ENCODE peak calls at places on chromosomes 3 and 15, in eight cellular contexts. B is psoas muscle; C is astrocyte; F is tibial artery; P is CD8-positive, alpha-beta T cell; G is breast epithelium; S is GM23338; L is brain microvascular endothelial cell. M is an unnamed sample. For H3K27me3, the result is how much of the 10 kb centered on the place peaks cover.

GRCh38 chr3:47741925-47742324 is 39.8 kb downstream of the SMARCC1 start:
- DNase-seq in B (no peak), C (no peak), F (no peak), P (no peak), G (no peak), S (no peak), L (no peak), M (no peak)

GRCh38 chr3:99645277-99646106 is 7.1 kb downstream of the COL8A1 start:
- DNase-seq in B (no peak), C (peak), F (no peak), P (no peak), G (no peak), S (peak), L (peak), M (no peak)

GRCh38 chr3:40504636-40505430 is 1.0 kb upstream of the ZNF620 start:
- DNase-seq in B (peak), C (peak), F (peak), P (no peak), G (no peak), S (no peak), L (peak), M (peak)

GRCh38 chr3:194615221-194615620 is 18.0 kb downstream of the TMEM44 start:
- DNase-seq in B (no peak), C (no peak), F (no peak), P (no peak), G (no peak), S (no peak), L (no peak), M (no peak)

GRCh38 chr3:198113219-198114053 is 153.4 kb downstream of the LMLN start:
- DNase-seq in B (no peak), C (no peak), F (no peak), P (no peak), G (no peak), S (peak), L (peak), M (no peak)

GRCh38 chr3:72340476-72341379 is 507.5 kb downstream of the SHQ1 start:
- DNase-seq in B (no peak), C (no peak), F (peak), P (no peak), G (no peak), S (no peak), L (no peak), M (no peak)

GRCh38 chr3:134904333-134904771 is 109.3 kb downstream of the EPHB1 start:
- DNase-seq in B (no peak), C (no peak), F (no peak), P (no peak), G (no peak), S (no peak), L (no peak), M (no peak)

GRCh38 chr15:80127911-80128310 is 24.9 kb upstream of the FAH start:
- DNase-seq in B (no peak), C (no peak), F (no peak), P (no peak), G (no peak), S (no peak), L (no peak), M (no peak)

GRCh38 chr3:13866406-13866965 is 13.4 kb downstream of the WNT7A start:
- DNase-seq in B (no peak), C (no peak), F (no peak), P (peak), G (no peak), S (no peak), L (no peak), M (no peak)

GRCh38 chr15:31102049-31102321 is 460 bp upstream of the TRPM1 start:
- DNase-seq in B (no peak), C (no peak), F (no peak), P (no peak), G (no peak), S (no peak), L (no peak), M (no peak)

GRCh38 chr3:60742606-60743145 is 508.6 kb downstream of the FHIT start:
- DNase-seq in B (peak), C (peak), F (no peak), P (no peak), G (no peak), S (peak), L (peak), M (no peak)

GRCh38 chr15:25684521-25685215 is 178.5 kb downstream of the ATP10A start:
- DNase-seq in B (peak), C (peak), F (peak), P (no peak), G (no peak), S (no peak), L (peak), M (no peak)

GRCh38 chr3:58288011-58288728 is 17.9 kb upstream of the RPP14 start:
- DNase-seq in B (no peak), C (no peak), F (no peak), P (no peak), G (no peak), S (peak), L (no peak), M (no peak)

GRCh38 chr15:69224383-69224782 is 63.9 kb downstream of the GLCE start:
- DNase-seq in B (no peak), C (no peak), F (no peak), P (no peak), G (no peak), S (peak), L (no peak), M (no peak)

GRCh38 chr3:89360155-89360554 is 252.7 kb downstream of the EPHA3 start:
- DNase-seq in B (no peak), C (peak), F (no peak), P (no peak), G (no peak), S (no peak), L (peak), M (peak)

GRCh38 chr3:124174463-124174862 is 182.5 kb upstream of the ROPN1 start:
- DNase-seq in B (no peak), C (no peak), F (no peak), P (no peak), G (no peak), S (no peak), L (no peak), M (no peak)

GRCh38 chr3:96331341-96331740 is 483.1 kb upstream of the EPHA6 start:
- DNase-seq in B (no peak), C (no peak), F (no peak), P (no peak), G (no peak), S (peak), L (no peak), M (no peak)

GRCh38 chr15:42364529-42364928 is 5.2 kb downstream of the CAPN3 start:
- DNase-seq in B (no peak), C (no peak), F (no peak), P (no peak), G (no peak), S (no peak), L (no peak), M (no peak)

GRCh38 chr3:170728181-170728580 is 141.8 kb downstream of the RPL22L1 start:
- DNase-seq in B (no peak), C (no peak), F (no peak), P (no peak), G (no peak), S (no peak), L (no peak), M (no peak)

GRCh38 chr3:99084156-99084555 is 182.7 kb upstream of the DCBLD2 start:
- DNase-seq in B (no peak), C (no peak), F (no peak), P (no peak), G (no peak), S (no peak), L (no peak), M (no peak)

GRCh38 chr3:20078194-20078709 is 38.0 kb downstream of the KAT2B start:
- DNase-seq in B (no peak), C (no peak), F (no peak), P (no peak), G (no peak), S (no peak), L (no peak), M (no peak)

GRCh38 chr3:69165744-69166143 is 43.3 kb upstream of the LMOD3 start:
- DNase-seq in B (no peak), C (no peak), F (no peak), P (no peak), G (no peak), S (no peak), L (no peak), M (no peak)

GRCh38 chr15:75356006-75356405 is 9.2 kb downstream of the NEIL1 start:
- DNase-seq in B (no peak), C (no peak), F (no peak), P (no peak), G (no peak), S (no peak), L (no peak), M (no peak)

GRCh38 chr3:122233109-122233952 is 49.9 kb downstream of the CASR start:
- DNase-seq in B (no peak), C (no peak), F (no peak), P (no peak), G (no peak), S (no peak), L (no peak), M (no peak)

GRCh38 chr15:42089942-42090341 is 4.4 kb downstream of the PLA2G4D start:
- DNase-seq in B (no peak), C (no peak), F (no peak), P (no peak), G (no peak), S (no peak), L (no peak), M (no peak)

DNA sequence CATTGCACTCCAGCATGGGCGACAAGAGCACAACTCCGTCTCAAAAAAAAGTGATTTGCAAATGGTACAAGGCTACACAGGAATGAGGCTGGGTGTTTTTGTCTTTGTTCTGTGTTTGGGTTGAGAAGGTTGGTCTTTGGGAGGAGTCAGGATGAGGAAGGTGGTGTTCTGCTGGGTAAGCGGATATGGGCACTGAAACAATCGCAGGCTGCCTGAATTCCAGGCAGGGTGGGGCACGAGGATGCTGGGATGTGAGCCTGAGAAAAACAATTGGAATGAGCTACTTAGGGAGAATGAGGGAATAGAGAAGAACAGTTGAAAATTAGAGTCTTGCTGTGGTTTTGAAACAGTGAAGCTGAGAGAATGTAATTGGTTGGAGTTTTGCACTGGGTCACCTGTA is 51.6 kb downstream of the ZBTB38 start:
- DNase-seq in B (no peak), C (no peak), F (no peak), P (no peak), G (no peak), S (no peak), L (no peak), M (no peak)
- H3K27ac ChIP-seq in B (no peak), C (peak), F (peak), P (no peak), G (peak), S (no peak), L (peak), M (peak)

DNA sequence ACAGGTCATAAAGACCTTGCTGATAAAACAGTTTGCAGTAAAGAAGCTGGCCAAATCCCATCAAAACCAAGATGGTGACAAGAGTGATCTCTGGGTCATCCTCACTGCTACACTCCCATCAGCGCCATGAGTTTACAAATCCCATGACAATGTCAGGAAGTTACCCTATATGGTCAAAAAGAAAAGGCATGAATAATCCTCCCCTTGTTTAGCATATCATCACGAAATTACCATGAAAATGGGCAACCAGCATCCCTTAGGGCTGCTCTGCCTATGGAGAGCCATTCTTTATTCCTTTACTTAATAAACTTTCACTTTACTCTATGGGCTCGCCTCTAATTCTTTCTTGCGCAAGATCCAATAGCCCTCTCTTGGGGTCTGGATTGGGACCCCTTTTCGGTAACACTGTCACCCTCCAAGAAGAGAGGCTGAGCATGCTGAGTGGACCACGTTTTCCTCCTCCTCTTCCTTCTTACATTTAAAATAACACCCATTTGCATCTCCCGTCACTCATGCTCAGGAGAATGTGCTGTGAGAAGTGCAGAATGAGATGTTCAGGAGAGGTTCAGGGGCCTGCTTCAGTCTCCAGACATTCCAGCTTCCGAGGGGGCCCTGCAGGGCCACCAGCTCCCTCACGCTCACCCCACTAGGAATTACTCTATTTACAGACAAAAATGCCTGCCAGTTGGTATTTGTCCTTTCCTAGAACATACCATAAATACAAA is 47.3 kb downstream of the NSMCE3 start:
- DNase-seq in B (no peak), C (no peak), F (no peak), P (no peak), G (no peak), S (peak), L (no peak), M (no peak)
- H3K27me3 ChIP-seq in B (under half), C (under half), F (under half), P (under half), G (under half), S (under half), L (under half), M (under half)

GRCh38 chr3:172560026-172560425 is 36.8 kb upstream of the TNFSF10 start:
- DNase-seq in B (no peak), C (no peak), F (no peak), P (no peak), G (no peak), S (no peak), L (no peak), M (peak)
- TF ChIP-seq CTCF in B (no peak), C (no peak), F (no peak), P (no peak), G (no peak), S (no peak), L (no peak), M (no peak)

GRCh38 chr3:25789209-25789595 is 688 bp upstream of the OXSM start:
- DNase-seq in B (no peak), C (no peak), F (no peak), P (no peak), G (no peak), S (no peak), L (no peak), M (no peak)

GRCh38 chr3:25785826-25786225 is 2.6 kb upstream of the NGLY1 start:
- DNase-seq in B (no peak), C (no peak), F (no peak), P (no peak), G (no peak), S (no peak), L (no peak), M (no peak)

GRCh38 chr3:25789596-25790556 is at the start of gene OXSM:
- DNase-seq in B (peak), C (peak), F (peak), P (peak), G (peak), S (peak), L (peak), M (peak)

GRCh38 chr3:25784971-25785370 is 1.7 kb upstream of the NGLY1 start:
- DNase-seq in B (no peak), C (no peak), F (no peak), P (no peak), G (no peak), S (no peak), L (no peak), M (no peak)

DNA sequence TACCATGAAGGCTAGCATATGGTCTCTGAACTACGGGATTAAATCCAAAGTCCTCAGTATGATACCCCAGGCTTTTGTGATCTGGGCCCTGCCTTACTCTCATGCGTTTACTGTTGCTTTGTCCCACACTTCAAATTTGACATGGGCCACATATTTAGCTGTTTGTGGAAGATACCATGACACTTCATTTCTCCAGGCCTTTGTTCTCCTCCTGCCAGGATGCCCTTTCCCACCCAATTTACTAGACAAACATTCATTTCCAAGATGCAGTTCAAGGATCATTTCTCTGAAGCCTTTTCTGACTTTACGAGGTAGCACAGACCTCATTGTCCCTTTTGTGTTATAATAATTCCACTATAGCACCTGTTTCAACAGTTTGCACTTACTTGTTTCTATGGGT is 2.2 kb upstream of the OXSM start:
- DNase-seq in B (no peak), C (no peak), F (no peak), P (no peak), G (no peak), S (no peak), L (no peak), M (no peak)
- H3K27ac ChIP-seq in B (no peak), C (no peak), F (no peak), P (no peak), G (no peak), S (no peak), L (no peak), M (no peak)

GRCh38 chr3:116233921-116234320 is 211.4 kb downstream of the LSAMP start:
- DNase-seq in B (no peak), C (no peak), F (no peak), P (no peak), G (no peak), S (no peak), L (no peak), M (no peak)
- H3K27me3 ChIP-seq in B (under half), C (under half), F (under half), P (under half), G (under half), S (under half), L (under half), M (under half)

M was measured in foreskin keratinocyte.